ENCODE peak calls at places on chromosome 1, in nine cellular contexts. I is hepatocyte, F is GM23248, L is PC-3, H is HCT116, D is OCI-LY7, Q is SK-N-SH, G is MM.1S, J is neural progenitor cell. T is an unnamed sample.
A peak's percentile ranks its signal among the peaks of the same experiment; 100 is the strongest.

GRCh38 chr1:85438353-85438752 is 26.6 kb downstream of the DDAH1 start:
- DNase-seq in I (no peak), F (peak; percentile 42), L (no peak), H (no peak), D (no peak), Q (no peak), G (no peak), J (no peak), T (no peak)

GRCh38 chr1:156282143-156282478 is 514 bp downstream of the SMG5 start:
- DNase-seq in I (peak; percentile 78), F (no peak), L (peak; percentile 58), H (peak; percentile 48), D (no peak), Q (no peak), G (peak; percentile 47), J (no peak), T (no peak)

GRCh38 chr1:8397511-8397910 is 79.6 kb downstream of the SLC45A1 start:
- DNase-seq in I (no peak), F (peak; percentile 72), L (peak; percentile 51), H (no peak), D (peak; percentile 53), Q (no peak), G (peak; percentile 53), J (no peak), T (no peak)

GRCh38 chr1:159100589-159100988 is 24.0 kb upstream of the AIM2 start:
- DNase-seq in I (no peak), F (no peak), L (no peak), H (no peak), D (no peak), Q (no peak), G (no peak), J (no peak), T (no peak)

GRCh38 chr1:18836654-18837053 is 22.8 kb downstream of the TAS1R2 start:
- DNase-seq in I (no peak), F (no peak), L (no peak), H (peak; percentile 22), D (no peak), Q (peak; percentile 41), G (no peak), J (no peak), T (peak; percentile 27)

GRCh38 chr1:230778916-230779590 is 31.9 kb downstream of the CAPN9 start:
- DNase-seq in I (no peak), F (peak; percentile 47), L (peak; percentile 36), H (no peak), D (no peak), Q (no peak), G (no peak), J (no peak), T (peak; percentile 39)

GRCh38 chr1:55200667-55201066 is 14.5 kb downstream of the USP24 start:
- DNase-seq in I (no peak), F (no peak), L (no peak), H (no peak), D (no peak), Q (no peak), G (no peak), J (no peak), T (no peak)

GRCh38 chr1:22064751-22065402 is 12.4 kb downstream of the CDC42 start:
- DNase-seq in I (no peak), F (no peak), L (no peak), H (no peak), D (no peak), Q (no peak), G (no peak), J (peak; percentile 21), T (peak; percentile 37)

GRCh38 chr1:236269439-236269838 is 12.3 kb downstream of the ERO1B start:
- DNase-seq in I (no peak), F (no peak), L (no peak), H (no peak), D (no peak), Q (no peak), G (no peak), J (no peak), T (no peak)

GRCh38 chr1:109229531-109230127 is 15.9 kb downstream of the SARS1 start:
- DNase-seq in I (no peak), F (no peak), L (no peak), H (no peak), D (no peak), Q (no peak), G (no peak), J (peak; percentile 97), T (peak; percentile 99)

GRCh38 chr1:56106551-56107277 is 472.6 kb downstream of the PLPP3 start:
- DNase-seq in I (no peak), F (no peak), L (no peak), H (no peak), D (no peak), Q (no peak), G (no peak), J (no peak), T (no peak)

GRCh38 chr1:17189632-17190525 is 15.0 kb upstream of the PADI1 start:
- DNase-seq in I (no peak), F (peak; percentile 98), L (peak; percentile 94), H (peak; percentile 54), D (no peak), Q (no peak), G (no peak), J (no peak), T (peak; percentile 54)

GRCh38 chr1:39411526-39411925 is 79.9 kb upstream of the BMP8A start:
- DNase-seq in I (no peak), F (peak; percentile 49), L (peak; percentile 30), H (no peak), D (no peak), Q (no peak), G (no peak), J (no peak), T (no peak)

DNA sequence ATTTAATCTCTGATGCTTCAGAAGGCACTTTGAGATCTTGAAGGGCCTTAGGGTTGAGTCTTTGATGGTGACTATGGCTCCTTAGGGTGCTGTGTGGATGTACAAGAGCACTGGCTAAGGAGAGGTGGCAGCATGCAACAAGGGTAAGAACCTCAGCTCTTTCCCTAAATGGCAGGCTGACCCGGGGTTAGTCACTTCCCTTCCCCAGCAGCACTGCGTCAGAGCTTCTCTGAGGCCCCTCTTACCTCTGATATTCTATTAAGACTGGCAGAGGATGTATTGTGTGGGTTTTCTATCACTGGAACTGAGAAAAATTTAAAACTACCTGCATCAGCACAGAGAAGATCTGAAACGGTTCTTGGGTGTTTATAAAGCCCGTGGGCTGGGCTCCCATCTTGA is 11.8 kb downstream of the C1orf116 start:
- DNase-seq in I (no peak), F (peak; percentile 43), L (peak; percentile 88), H (no peak), D (no peak), Q (no peak), G (no peak), J (no peak), T (no peak)
- H3K27ac ChIP-seq in I (peak overlapping the region; percentile 100), F (no peak overlapping the region), L (peak overlapping the region; percentile 95), H (no peak overlapping the region), D (no peak overlapping the region), Q (no peak overlapping the region), G (no peak overlapping the region), J (no peak overlapping the region), T (no peak overlapping the region)

GRCh38 chr1:104488296-104489015 is 738.8 kb downstream of the AMY1C start:
- DNase-seq in I (no peak), F (no peak), L (no peak), H (no peak), D (no peak), Q (no peak), G (no peak), J (no peak), T (peak; percentile 77)
- TF ChIP-seq EZH2phosphoT487 in I (no peak), F (no peak), L (no peak), H (no peak), D (no peak), Q (no peak), G (no peak), J (no peak), T (no peak)

DNA sequence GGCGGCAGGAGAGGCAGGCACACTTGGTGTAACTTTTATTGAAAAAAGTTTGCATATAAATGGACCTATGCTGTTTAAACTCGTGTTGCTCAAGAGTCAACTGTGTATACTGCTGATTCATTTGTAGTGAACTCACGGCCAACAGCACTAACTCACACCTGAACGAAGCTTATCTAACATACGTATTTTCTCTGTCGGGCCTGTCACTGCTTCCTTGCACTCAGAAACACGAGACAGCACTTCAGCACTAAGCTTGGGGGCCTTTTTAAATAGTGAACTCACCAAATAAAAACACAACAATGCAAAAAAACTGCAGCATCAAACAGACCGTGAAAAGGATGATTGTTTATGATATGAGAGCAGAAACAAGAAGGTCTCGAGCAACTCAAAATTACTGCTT is 58.9 kb upstream of the NEK2 start:
- DNase-seq in I (peak; percentile 37), F (no peak), L (peak; percentile 27), H (no peak), D (no peak), Q (no peak), G (no peak), J (no peak), T (no peak)
- H3K27ac ChIP-seq in I (peak overlapping the region; percentile 79), F (no peak overlapping the region), L (no peak overlapping the region), H (peak overlapping the region; percentile 57), D (no peak overlapping the region), Q (no peak overlapping the region), G (no peak overlapping the region), J (no peak overlapping the region), T (no peak overlapping the region)

GRCh38 chr1:174720618-174721017 is 272.9 kb downstream of the GPR52 start:
- DNase-seq in I (no peak), F (no peak), L (no peak), H (no peak), D (no peak), Q (no peak), G (no peak), J (no peak), T (no peak)

GRCh38 chr1:174723815-174724214 is 275.9 kb upstream of the CACYBP start:
- DNase-seq in I (no peak), F (no peak), L (no peak), H (no peak), D (no peak), Q (no peak), G (no peak), J (no peak), T (no peak)

GRCh38 chr1:174721246-174721645 is 273.5 kb downstream of the GPR52 start:
- DNase-seq in I (no peak), F (no peak), L (no peak), H (no peak), D (no peak), Q (no peak), G (no peak), J (no peak), T (no peak)

GRCh38 chr1:174726880-174727585 is 272.7 kb upstream of the CACYBP start:
- DNase-seq in I (no peak), F (no peak), L (no peak), H (no peak), D (no peak), Q (no peak), G (no peak), J (no peak), T (no peak)

DNA sequence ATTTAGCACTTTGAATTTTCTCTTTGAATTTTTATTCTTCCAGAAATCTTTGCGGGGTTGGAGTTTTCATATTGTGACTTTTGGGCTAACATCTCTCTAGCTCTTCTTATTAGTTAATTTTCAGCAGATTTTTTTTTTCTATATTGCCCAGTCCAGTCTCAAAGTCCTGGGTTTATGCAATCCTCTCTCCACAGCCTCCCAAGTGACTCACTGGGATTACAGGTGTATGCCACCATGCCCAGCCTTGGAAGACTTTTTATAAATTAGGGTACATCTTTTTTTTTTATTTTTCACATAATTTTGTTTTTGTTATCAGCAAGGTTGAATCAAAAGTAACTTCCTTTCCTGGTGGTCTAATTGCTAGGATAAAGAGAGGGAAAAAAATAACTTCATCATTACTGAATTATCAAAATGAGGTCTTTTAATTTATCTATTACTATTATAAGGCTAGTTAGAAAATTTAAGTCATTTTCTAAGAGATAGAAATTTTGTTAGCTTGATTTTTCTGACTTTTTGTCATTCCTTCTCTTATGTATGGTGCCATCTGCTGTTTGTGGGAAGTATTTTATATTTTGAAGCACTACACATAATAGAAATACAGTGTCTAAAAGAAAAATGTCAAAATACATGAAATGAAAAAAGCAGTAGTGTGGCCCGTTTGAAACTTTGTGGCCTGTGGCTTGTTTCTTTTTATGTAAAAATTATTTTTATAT is 273.4 kb upstream of the CACYBP start:
- DNase-seq in I (peak; percentile 37), F (peak; percentile 67), L (peak; percentile 37), H (peak; percentile 10), D (peak; percentile 60), Q (no peak), G (peak; percentile 57), J (peak; percentile 39), T (peak; percentile 61)
- TF ChIP-seq EZH2phosphoT487 in I (no peak), F (no peak), L (no peak), H (no peak), D (no peak), Q (no peak), G (no peak), J (no peak), T (no peak)